ENCODE peak calls at places on chromosomes 12 and 14, in eight cellular contexts. V, T, G, L, Q, B, U and Y are unnamed samples.

GRCh38 chr14:55834390-55834789 is 254.4 kb downstream of the KTN1 start:
- DNase-seq in T (no peak), L (no peak), B (no peak), Q (no peak), U (no peak), V (no peak), G (no peak), Y (no peak)

GRCh38 chr14:95681153-95681552 is 5.1 kb upstream of the TCL1B start:
- DNase-seq in Q (no peak), B (no peak), G (no peak), V (no peak), U (no peak), L (no peak), T (no peak), Y (no peak)

GRCh38 chr14:68762944-68763831 is 29.7 kb downstream of the ZFP36L1 start:
- DNase-seq in Q (peak; percentile 96), G (no peak), U (no peak), T (peak; percentile 87), L (peak; percentile 96), V (peak; percentile 90), B (no peak), Y (peak; percentile 30)

GRCh38 chr14:86574026-86574777 is 1044.3 kb downstream of the FLRT2 start:
- DNase-seq in G (peak; percentile 29), L (no peak), Q (no peak), U (no peak), B (no peak), V (no peak), T (no peak), Y (no peak)

GRCh38 chr12:124565071-124565491 is 2.3 kb downstream of the NCOR2 start:
- DNase-seq in L (no peak), V (no peak), G (no peak), U (no peak), B (no peak), T (no peak), Q (no peak), Y (peak; percentile 44)

GRCh38 chr12:106227641-106228319 is 20.0 kb downstream of the CKAP4 start:
- DNase-seq in Q (no peak), V (no peak), T (no peak), G (no peak), L (no peak), U (peak; percentile 98), B (no peak), Y (no peak)

GRCh38 chr14:92990456-92991430 is 67.8 kb downstream of the CHGA start:
- DNase-seq in Q (no peak), U (no peak), V (peak; percentile 45), L (no peak), B (no peak), G (no peak), T (peak; percentile 22), Y (no peak)

GRCh38 chr12:14836336-14837210 is 6.8 kb downstream of the ART4 start:
- DNase-seq in B (no peak), Q (no peak), L (no peak), G (peak; percentile 38), V (no peak), T (no peak), U (peak; percentile 91), Y (no peak)

GRCh38 chr12:131990066-131990979 is 40.6 kb downstream of the EP400 start:
- DNase-seq in G (no peak), B (no peak), L (no peak), Q (no peak), V (no peak), U (no peak), T (no peak), Y (no peak)

DNA sequence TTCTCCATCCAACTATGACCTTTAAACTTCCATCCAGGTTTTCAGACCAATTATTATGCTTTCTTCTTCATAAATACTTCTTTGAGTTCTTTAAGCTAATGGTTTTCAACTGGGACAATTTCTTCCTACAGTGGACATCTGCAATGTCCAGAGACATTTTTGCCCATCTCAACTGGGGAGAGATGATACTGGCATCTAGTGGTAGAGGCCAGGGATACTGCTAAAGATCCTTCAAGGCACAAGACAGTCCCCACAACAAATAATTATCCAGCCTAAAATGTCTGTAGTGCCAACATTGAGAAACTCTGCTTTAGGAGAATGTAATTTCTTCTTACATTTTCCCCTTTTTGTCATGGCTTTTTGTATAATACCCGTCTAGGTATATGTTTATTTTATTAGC is 10.6 kb downstream of the TRHDE start:
- DNase-seq in V (no peak), L (no peak), B (no peak), T (no peak), G (no peak), U (no peak), Q (no peak), Y (no peak)
- TF ChIP-seq CTCF in V (no peak), L (no peak), B (no peak), T (peak; percentile 37), G (peak; percentile 72), U (peak; percentile 31), Q (peak; percentile 19), Y (peak; percentile 32)

DNA sequence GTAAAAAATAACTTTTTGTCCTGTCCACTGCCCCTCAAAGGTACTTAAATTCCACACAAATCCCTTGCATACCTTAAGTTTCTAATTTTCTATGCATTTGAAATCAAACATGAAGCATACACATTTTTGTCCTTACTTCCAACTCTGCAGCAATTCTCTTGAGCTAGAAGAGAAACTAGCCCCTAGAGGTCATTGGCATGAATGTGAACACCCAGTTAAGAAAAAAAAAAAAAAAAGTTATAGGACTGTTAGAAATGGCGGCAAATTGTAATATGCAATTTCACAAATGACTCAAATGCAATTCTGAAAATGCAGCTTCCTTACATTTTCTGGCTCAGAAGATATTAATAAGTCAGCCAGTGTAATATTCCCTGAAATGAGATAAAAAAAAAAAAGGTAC is 4.6 kb upstream of the ESR2 start:
- DNase-seq in B (no peak), T (no peak), V (no peak), U (no peak), L (no peak), Q (no peak), G (no peak), Y (no peak)
- TF ChIP-seq CTCF in B (no peak), T (peak; percentile 4), V (no peak), U (no peak), L (no peak), Q (no peak), G (no peak), Y (peak; percentile 24)

DNA sequence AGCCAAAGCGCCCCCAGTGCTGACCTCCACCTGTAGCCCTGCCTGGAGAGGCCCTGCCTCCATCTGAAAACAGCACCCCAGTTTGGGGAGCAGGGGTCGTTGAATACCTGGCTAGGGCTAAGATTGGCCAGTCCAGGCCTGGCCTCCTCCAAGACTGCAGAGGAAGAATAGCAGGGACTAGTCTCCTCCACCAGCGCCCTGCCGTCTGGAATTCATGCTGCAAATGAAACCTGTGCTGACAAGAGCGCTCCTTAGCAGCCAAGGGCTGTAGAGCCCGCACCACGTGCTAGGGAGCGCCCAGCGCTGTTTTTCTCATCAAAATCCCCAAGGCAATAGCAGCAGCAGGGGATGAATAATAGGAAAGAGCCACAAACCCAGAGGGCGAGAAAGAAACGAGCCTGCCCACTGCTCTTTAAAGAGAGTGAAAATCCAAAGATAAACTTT is 3.4 kb downstream of the COL2A1 start:
- DNase-seq in Q (no peak), B (peak; percentile 10), G (no peak), L (no peak), U (peak; percentile 90), T (peak; percentile 78), V (no peak), Y (no peak)
- TF ChIP-seq CTCF in Q (no peak), B (no peak), G (no peak), L (no peak), U (peak; percentile 41), T (peak; percentile 3), V (no peak), Y (peak; percentile 17)

DNA sequence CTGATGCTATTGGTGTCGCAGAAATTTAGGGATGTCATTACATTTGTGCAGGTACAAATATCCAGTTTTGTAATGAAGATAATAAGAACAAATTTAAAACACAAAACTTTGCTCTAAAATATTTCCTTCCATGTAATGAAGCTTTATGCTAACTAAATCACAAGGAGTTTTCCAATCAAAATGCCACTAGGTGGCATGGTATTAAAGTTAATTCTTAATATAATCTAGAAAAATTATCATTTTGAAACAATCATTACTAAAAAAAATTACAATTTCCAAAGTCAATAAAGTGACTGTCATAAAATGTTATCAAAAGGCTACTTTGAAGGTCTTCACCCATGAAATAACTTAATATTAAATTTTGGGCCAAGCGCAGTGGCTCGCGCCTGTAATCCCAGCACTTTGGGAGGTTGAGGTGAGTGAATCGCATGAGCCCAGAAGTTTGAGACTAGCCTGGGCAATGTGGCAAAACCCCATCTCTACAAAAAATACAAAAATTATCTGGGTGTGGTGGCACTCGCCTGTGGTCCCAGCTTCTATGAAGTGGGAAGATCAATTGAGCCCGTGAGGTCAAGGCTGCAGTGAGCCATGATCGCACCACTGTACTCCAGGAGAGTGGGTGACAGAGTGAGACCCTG is 77.4 kb downstream of the KIF21A start:
- DNase-seq in V (no peak), Q (no peak), T (no peak), L (no peak), G (no peak), U (no peak), B (no peak), Y (no peak)
- TF ChIP-seq CTCF in V (no peak), Q (no peak), T (peak; percentile 33), L (no peak), G (no peak), U (no peak), B (no peak), Y (no peak)

GRCh38 chr12:80710727-80711066 is 3.3 kb downstream of the MYF6 start:
- DNase-seq in Q (no peak), L (no peak), B (no peak), G (no peak), U (no peak), T (no peak), V (no peak), Y (no peak)
- TF ChIP-seq CTCF in Q (no peak), L (no peak), B (no peak), G (no peak), U (no peak), T (no peak), V (no peak), Y (no peak)

DNA sequence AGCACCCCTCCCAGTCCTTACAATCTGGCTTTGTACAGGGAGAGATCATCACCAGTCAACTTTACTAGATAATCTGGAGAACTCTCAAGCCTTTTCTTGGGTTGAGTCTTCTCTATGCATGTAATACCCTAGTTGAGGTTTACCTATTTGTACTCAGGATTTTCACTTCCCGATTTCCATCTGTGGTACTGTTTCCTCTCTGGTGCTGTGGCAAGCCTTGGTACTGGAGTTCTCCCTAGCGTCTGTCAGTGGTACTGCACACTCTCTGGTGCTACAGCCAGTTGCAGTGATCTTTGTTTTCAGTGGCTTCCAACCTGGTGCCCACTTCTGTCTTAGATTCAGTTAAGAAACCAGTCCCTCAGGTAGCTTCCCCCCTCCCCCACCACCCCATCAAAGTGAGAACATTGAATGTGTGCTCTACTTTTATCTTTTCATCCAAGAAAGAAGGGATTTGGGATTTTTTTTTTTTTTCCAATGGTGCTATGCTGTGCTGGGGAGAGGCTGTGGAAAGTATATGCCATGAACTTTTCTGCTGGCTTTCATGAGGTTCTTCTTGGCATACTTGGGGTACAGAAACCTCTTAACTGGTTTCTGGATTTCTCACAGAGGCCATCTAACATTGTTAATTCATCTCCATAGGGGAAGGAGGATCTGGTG is 69.4 kb upstream of the EVL start:
- DNase-seq in L (no peak), Q (peak; percentile 44), T (peak; percentile 57), B (peak; percentile 39), V (no peak), G (no peak), U (peak; percentile 57), Y (no peak)
- TF ChIP-seq CTCF in L (no peak), Q (peak; percentile 53), T (peak; percentile 83), B (peak; percentile 86), V (peak; percentile 78), G (peak; percentile 71), U (peak; percentile 74), Y (peak; percentile 63)

GRCh38 chr14:80850197-80850814 is 91.2 kb downstream of the CEP128 start:
- DNase-seq in G (peak; percentile 20), V (no peak), B (no peak), U (peak; percentile 46), T (peak; percentile 33), L (no peak), Q (no peak), Y (no peak)
- TF ChIP-seq CTCF in G (peak; percentile 55), V (peak; percentile 42), B (peak; percentile 46), U (no peak), T (peak; percentile 54), L (peak; percentile 29), Q (peak; percentile 57), Y (peak; percentile 83)